ENCODE peak calls at places on chromosomes 2 and 18, in five cellular contexts. S is foreskin fibroblast, P is tibial nerve, V is GM12865, M is kidney. D is an unnamed sample.

GRCh38 chr2:72780483-72780882 is 45.4 kb downstream of the EXOC6B start:
- DNase-seq in S (peak), P (no peak), V (no peak), M (no peak), D (no peak)

GRCh38 chr2:73043279-73043678 is 28.2 kb downstream of the SFXN5 start:
- DNase-seq in S (no peak), P (no peak), V (no peak), M (no peak), D (no peak)

GRCh38 chr2:207505728-207506127 is 24.0 kb upstream of the CREB1 start:
- DNase-seq in S (peak), P (no peak), V (no peak), M (no peak), D (no peak)

GRCh38 chr2:46416739-46417403 is 62.5 kb upstream of the TMEM247 start:
- DNase-seq in S (peak), P (no peak), V (no peak), M (no peak), D (no peak)

GRCh38 chr2:88838165-88838635 is 146.7 kb downstream of the RPIA start:
- DNase-seq in S (no peak), P (no peak), V (peak), M (no peak), D (no peak)

GRCh38 chr2:207854484-207855386 is 85.0 kb upstream of the FZD5 start:
- DNase-seq in S (peak), P (no peak), V (no peak), M (no peak), D (no peak)

GRCh38 chr2:67311536-67311935 is 85.6 kb upstream of the ETAA1 start:
- DNase-seq in S (peak), P (no peak), V (no peak), M (no peak), D (no peak)

GRCh38 chr2:124120246-124120645 is 95.2 kb downstream of the CNTNAP5 start:
- DNase-seq in S (no peak), P (no peak), V (no peak), M (no peak), D (no peak)

GRCh38 chr2:137987011-137987410 is 22.7 kb downstream of the HNMT start:
- DNase-seq in S (no peak), P (no peak), V (no peak), M (no peak), D (no peak)

GRCh38 chr2:184589261-184589660 is 9.1 kb upstream of the ZNF804A start:
- DNase-seq in S (no peak), P (no peak), V (no peak), M (no peak), D (no peak)

GRCh38 chr2:219486424-219486959 is 12.2 kb upstream of the GMPPA start:
- DNase-seq in S (no peak), P (no peak), V (no peak), M (no peak), D (no peak)

GRCh38 chr2:190088917-190089316 is 26.4 kb upstream of the MSTN start:
- DNase-seq in S (peak), P (no peak), V (peak), M (no peak), D (peak)

GRCh38 chr2:238945433-238946150 is 97.7 kb downstream of the TWIST2 start:
- DNase-seq in S (peak), P (peak), V (peak), M (no peak), D (no peak)
- TF ChIP-seq CTCF in S (peak), P (peak), V (peak), M (peak), D (peak)

GRCh38 chr18:59758837-59759236 is 61.6 kb upstream of the CCBE1 start:
- DNase-seq in S (no peak), P (no peak), V (no peak), M (no peak), D (no peak)
- TF ChIP-seq CTCF in S (no peak), P (no peak), V (no peak), M (no peak), D (no peak)

GRCh38 chr18:24403076-24403475 is 5.5 kb upstream of the OSBPL1A start:
- DNase-seq in S (no peak), P (no peak), V (no peak), M (no peak), D (no peak)

GRCh38 chr18:24414349-24415003 is 12.0 kb upstream of the IMPACT start:
- DNase-seq in S (no peak), P (no peak), V (peak), M (no peak), D (no peak)

GRCh38 chr18:24404591-24404990 is 7.0 kb upstream of the OSBPL1A start:
- DNase-seq in S (no peak), P (no peak), V (no peak), M (no peak), D (no peak)

GRCh38 chr18:24413148-24413547 is 13.3 kb upstream of the IMPACT start:
- DNase-seq in S (peak), P (no peak), V (no peak), M (no peak), D (no peak)

GRCh38 chr18:24408496-24408895 is 10.9 kb upstream of the OSBPL1A start:
- DNase-seq in S (no peak), P (no peak), V (no peak), M (no peak), D (no peak)
- TF ChIP-seq CTCF in S (no peak), P (no peak), V (no peak), M (no peak), D (no peak)

DNA sequence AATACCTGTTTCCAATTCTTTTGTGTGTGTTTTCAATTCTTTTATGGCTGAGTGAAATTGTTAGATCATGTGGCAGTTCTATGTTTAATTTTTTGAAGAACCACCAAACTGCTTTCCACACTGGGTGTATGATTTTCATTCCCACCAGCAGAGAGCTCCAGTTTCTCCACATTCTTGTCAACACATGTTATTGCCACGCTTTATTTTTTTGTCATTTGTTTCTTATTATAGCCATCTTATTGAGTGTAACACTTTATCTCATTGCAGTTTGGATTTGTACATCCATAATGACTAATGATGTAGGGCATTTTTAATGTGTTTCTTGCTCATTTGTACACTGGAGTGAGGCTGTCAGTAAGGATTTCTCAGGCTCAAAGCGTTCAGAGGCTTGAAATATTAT is 184.3 kb downstream of the PIEZO2 start:
- DNase-seq in S (peak), P (no peak), V (no peak), M (no peak), D (no peak)
- TF ChIP-seq CTCF in S (no peak), P (no peak), V (no peak), M (no peak), D (no peak)

GRCh38 chr18:67433971-67434370 is 82.5 kb downstream of the DSEL start:
- DNase-seq in S (no peak), P (no peak), V (no peak), M (no peak), D (no peak)
- TF ChIP-seq CTCF in S (no peak), P (no peak), V (no peak), M (no peak), D (no peak)

GRCh38 chr18:54330768-54331548 is 26.7 kb downstream of the STARD6 start:
- DNase-seq in S (peak), P (no peak), V (no peak), M (no peak), D (no peak)
- TF ChIP-seq CTCF in S (no peak), P (no peak), V (no peak), M (no peak), D (no peak)